ENCODE peak calls at places on chromosomes 2 and 18, in eight cellular contexts. F, G, E, U, Y, S, L and W are unnamed samples.

GRCh38 chr2:127674241-127675209 is 805 bp downstream of the LIMS2 start:
- DNase-seq in F (no peak), G (no peak), E (no peak), U (no peak), Y (no peak), S (no peak), L (peak), W (peak)

GRCh38 chr2:33552758-33553461 is 46.2 kb downstream of the FAM98A start:
- DNase-seq in F (peak), G (peak), E (no peak), U (no peak), Y (peak), S (no peak), L (no peak), W (no peak)

GRCh38 chr2:65576861-65577601 is 144.6 kb upstream of the SPRED2 start:
- DNase-seq in F (peak), G (peak), E (peak), U (no peak), Y (no peak), S (no peak), L (peak), W (no peak)

GRCh38 chr2:240522406-240522805 is 35.4 kb downstream of the ANKMY1 start:
- DNase-seq in F (no peak), G (no peak), E (no peak), U (no peak), Y (no peak), S (no peak), L (no peak), W (no peak)

GRCh38 chr18:2625217-2625616 is 30.3 kb upstream of the SMCHD1 start:
- DNase-seq in F (no peak), G (no peak), E (no peak), U (no peak), Y (no peak), S (no peak), L (no peak), W (no peak)

GRCh38 chr18:45197526-45197970 is 417.7 kb upstream of the SLC14A2 start:
- DNase-seq in F (peak), G (peak), E (peak), U (no peak), Y (no peak), S (no peak), L (peak), W (no peak)

GRCh38 chr2:69939722-69940121 is 21.7 kb downstream of the ASPRV1 start:
- DNase-seq in F (no peak), G (no peak), E (no peak), U (no peak), Y (no peak), S (no peak), L (peak), W (no peak)

GRCh38 chr2:237280235-237280634 is 133.7 kb downstream of the COL6A3 start:
- DNase-seq in F (no peak), G (peak), E (peak), U (no peak), Y (no peak), S (no peak), L (no peak), W (no peak)

GRCh38 chr2:237701033-237701858 is 73.9 kb downstream of the LRRFIP1 start:
- DNase-seq in F (no peak), G (no peak), E (no peak), U (no peak), Y (no peak), S (no peak), L (peak), W (no peak)

GRCh38 chr2:23026671-23027070 is 358.3 kb upstream of the KLHL29 start:
- DNase-seq in F (no peak), G (no peak), E (no peak), U (no peak), Y (no peak), S (no peak), L (no peak), W (no peak)

GRCh38 chr2:170310876-170311502 is 133.0 kb downstream of the MYO3B start:
- DNase-seq in F (no peak), G (no peak), E (no peak), U (no peak), Y (no peak), S (no peak), L (no peak), W (no peak)

GRCh38 chr2:239198221-239198620 is 202.6 kb downstream of the HDAC4 start:
- DNase-seq in F (no peak), G (no peak), E (no peak), U (no peak), Y (no peak), S (peak), L (no peak), W (no peak)

GRCh38 chr18:8703181-8703638 is 2.1 kb upstream of the MTCL1 start:
- DNase-seq in F (no peak), G (no peak), E (no peak), U (no peak), Y (no peak), S (no peak), L (peak), W (no peak)

GRCh38 chr2:241017228-241017940 is 19.0 kb downstream of the SNED1 start:
- DNase-seq in F (no peak), G (no peak), E (no peak), U (no peak), Y (no peak), S (no peak), L (no peak), W (peak)

GRCh38 chr2:197198890-197199289 is 111.7 kb downstream of the ANKRD44 start:
- DNase-seq in F (no peak), G (no peak), E (no peak), U (no peak), Y (peak), S (peak), L (no peak), W (peak)

GRCh38 chr2:224563537-224563936 is 21.6 kb downstream of the CUL3 start:
- DNase-seq in F (no peak), G (no peak), E (no peak), U (no peak), Y (no peak), S (no peak), L (no peak), W (no peak)

GRCh38 chr2:50648031-50648430 is 383.9 kb downstream of the NRXN1 start:
- DNase-seq in F (no peak), G (peak), E (no peak), U (no peak), Y (no peak), S (no peak), L (no peak), W (no peak)

GRCh38 chr2:239465017-239466001 is 64.5 kb upstream of the HDAC4 start:
- DNase-seq in F (peak), G (peak), E (no peak), U (peak), Y (peak), S (peak), L (no peak), W (peak)

GRCh38 chr2:7010376-7010775 is 93.2 kb downstream of the RNF144A start:
- DNase-seq in F (no peak), G (peak), E (no peak), U (no peak), Y (no peak), S (no peak), L (no peak), W (peak)

GRCh38 chr2:135963841-135964240 is 21.6 kb downstream of the DARS1 start:
- DNase-seq in F (no peak), G (peak), E (no peak), U (no peak), Y (no peak), S (no peak), L (no peak), W (no peak)

GRCh38 chr2:231159306-231159705 is 34.5 kb upstream of the HTR2B start:
- DNase-seq in F (no peak), G (no peak), E (no peak), U (no peak), Y (no peak), S (no peak), L (no peak), W (no peak)
- H3K27ac ChIP-seq in F (peak), G (peak), E (peak), U (no peak), Y (no peak), S (no peak), L (peak), W (peak)

GRCh38 chr2:152542344-152542994 is 174.8 kb downstream of the PRPF40A start:
- DNase-seq in F (no peak), G (peak), E (no peak), U (no peak), Y (no peak), S (no peak), L (no peak), W (no peak)

GRCh38 chr2:152543717-152544116 is 173.5 kb downstream of the PRPF40A start:
- DNase-seq in F (no peak), G (no peak), E (no peak), U (no peak), Y (no peak), S (no peak), L (no peak), W (no peak)

GRCh38 chr2:152546230-152546837 is 170.9 kb downstream of the PRPF40A start:
- DNase-seq in F (no peak), G (peak), E (no peak), U (no peak), Y (no peak), S (peak), L (no peak), W (no peak)

GRCh38 chr2:152542995-152543481 is 174.2 kb downstream of the PRPF40A start:
- DNase-seq in F (peak), G (peak), E (peak), U (no peak), Y (no peak), S (no peak), L (peak), W (no peak)

DNA sequence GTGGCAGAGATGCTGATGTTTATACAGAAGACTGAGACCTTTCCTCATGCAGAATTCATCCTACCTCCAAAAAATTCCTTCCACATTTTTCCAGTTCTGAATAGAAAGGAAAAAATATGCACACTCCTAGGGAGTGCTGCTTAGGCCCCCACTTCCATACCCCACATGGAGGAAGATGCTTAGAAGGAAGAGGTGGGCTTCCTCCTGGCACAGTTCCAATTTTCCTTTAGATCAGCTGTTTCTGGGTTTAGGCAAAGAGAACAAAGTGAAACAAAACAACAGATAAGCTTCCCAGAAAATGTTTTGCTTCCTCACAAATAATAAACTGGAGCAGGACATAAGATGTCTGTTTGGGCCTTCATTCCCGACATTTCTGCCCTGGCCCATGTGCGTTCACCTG is 172.6 kb downstream of the PRPF40A start:
- DNase-seq in F (no peak), G (no peak), E (no peak), U (no peak), Y (no peak), S (no peak), L (no peak), W (no peak)
- H3K27ac ChIP-seq in F (no peak), G (no peak), E (no peak), U (peak), Y (no peak), S (no peak), L (no peak), W (no peak)

GRCh38 chr18:60891936-60892335 is 441.3 kb upstream of the CDH20 start:
- DNase-seq in F (no peak), G (no peak), E (no peak), U (no peak), Y (no peak), S (no peak), L (no peak), W (no peak)

GRCh38 chr18:60892441-60892840 is 440.8 kb upstream of the CDH20 start:
- DNase-seq in F (no peak), G (peak), E (no peak), U (no peak), Y (no peak), S (no peak), L (no peak), W (no peak)

GRCh38 chr18:60894254-60894945 is 438.8 kb upstream of the CDH20 start:
- DNase-seq in F (no peak), G (peak), E (no peak), U (no peak), Y (no peak), S (no peak), L (no peak), W (no peak)

GRCh38 chr18:60893331-60894114 is 439.7 kb upstream of the CDH20 start:
- DNase-seq in F (no peak), G (peak), E (no peak), U (no peak), Y (no peak), S (no peak), L (no peak), W (no peak)

DNA sequence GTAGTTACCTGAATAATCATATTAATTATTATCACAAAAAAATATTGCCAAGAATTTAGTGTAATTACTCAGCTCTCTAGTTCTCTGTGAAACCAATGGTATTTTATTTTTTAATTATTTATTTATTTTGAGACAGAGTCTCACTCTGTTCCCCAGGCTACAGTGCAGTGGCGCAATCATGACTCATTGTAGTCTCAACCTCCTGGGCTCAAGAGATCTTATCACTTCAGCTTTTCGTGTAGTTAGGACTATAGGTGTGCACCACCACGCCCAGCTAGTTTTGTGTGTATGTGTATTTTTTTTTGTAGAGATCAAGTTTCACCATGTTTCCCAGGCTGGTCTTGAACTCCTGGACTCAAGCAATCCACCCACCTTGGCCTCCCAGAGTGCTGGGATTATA is 440.4 kb upstream of the CDH20 start:
- DNase-seq in F (peak), G (peak), E (no peak), U (no peak), Y (peak), S (no peak), L (no peak), W (no peak)
- H3K27ac ChIP-seq in F (no peak), G (no peak), E (no peak), U (no peak), Y (no peak), S (no peak), L (no peak), W (no peak)

GRCh38 chr18:61889541-61889940 is 3.3 kb downstream of the RNF152 start:
- DNase-seq in F (no peak), G (no peak), E (no peak), U (no peak), Y (no peak), S (no peak), L (no peak), W (no peak)

GRCh38 chr18:61892683-61893303 is at the start of gene RNF152:
- DNase-seq in F (no peak), G (peak), E (no peak), U (no peak), Y (no peak), S (peak), L (peak), W (peak)

GRCh38 chr18:61891874-61892273 is 933 bp downstream of the RNF152 start:
- DNase-seq in F (no peak), G (no peak), E (no peak), U (no peak), Y (no peak), S (no peak), L (no peak), W (no peak)

GRCh38 chr18:61890344-61890743 is 2.5 kb downstream of the RNF152 start:
- DNase-seq in F (no peak), G (no peak), E (no peak), U (no peak), Y (no peak), S (no peak), L (no peak), W (no peak)

DNA sequence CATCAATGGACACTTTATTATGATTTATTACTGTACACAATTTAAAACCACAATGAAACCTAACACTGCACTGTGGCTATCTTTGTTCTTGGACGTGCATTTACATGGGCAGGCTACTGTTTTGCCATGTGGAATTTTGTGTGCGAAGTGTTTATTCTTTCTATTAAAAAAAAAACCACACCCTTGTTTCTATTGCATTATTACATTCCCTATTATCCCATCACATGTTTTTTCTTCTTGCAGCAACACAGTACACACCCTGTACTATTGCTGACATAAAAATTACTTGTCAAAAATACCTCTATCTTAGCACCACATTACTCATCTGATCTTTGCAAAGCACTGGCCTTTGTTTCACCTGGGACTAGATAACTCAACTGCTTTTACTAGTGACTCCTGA is 1.5 kb downstream of the RNF152 start:
- DNase-seq in F (no peak), G (no peak), E (no peak), U (no peak), Y (no peak), S (no peak), L (no peak), W (no peak)
- H3K27ac ChIP-seq in F (no peak), G (no peak), E (no peak), U (no peak), Y (no peak), S (no peak), L (no peak), W (peak)

GRCh38 chr2:231351648-231352047 is 43.9 kb upstream of the B3GNT7 start:
- DNase-seq in F (no peak), G (no peak), E (no peak), U (no peak), Y (no peak), S (peak), L (no peak), W (no peak)

GRCh38 chr2:231344851-231345250 is 50.7 kb upstream of the B3GNT7 start:
- DNase-seq in F (no peak), G (no peak), E (no peak), U (no peak), Y (no peak), S (no peak), L (no peak), W (no peak)

GRCh38 chr2:231348703-231349373 is 46.7 kb upstream of the B3GNT7 start:
- DNase-seq in F (no peak), G (no peak), E (peak), U (no peak), Y (no peak), S (no peak), L (no peak), W (peak)

GRCh38 chr2:231347081-231347480 is 48.4 kb upstream of the B3GNT7 start:
- DNase-seq in F (no peak), G (no peak), E (no peak), U (no peak), Y (no peak), S (peak), L (no peak), W (no peak)

DNA sequence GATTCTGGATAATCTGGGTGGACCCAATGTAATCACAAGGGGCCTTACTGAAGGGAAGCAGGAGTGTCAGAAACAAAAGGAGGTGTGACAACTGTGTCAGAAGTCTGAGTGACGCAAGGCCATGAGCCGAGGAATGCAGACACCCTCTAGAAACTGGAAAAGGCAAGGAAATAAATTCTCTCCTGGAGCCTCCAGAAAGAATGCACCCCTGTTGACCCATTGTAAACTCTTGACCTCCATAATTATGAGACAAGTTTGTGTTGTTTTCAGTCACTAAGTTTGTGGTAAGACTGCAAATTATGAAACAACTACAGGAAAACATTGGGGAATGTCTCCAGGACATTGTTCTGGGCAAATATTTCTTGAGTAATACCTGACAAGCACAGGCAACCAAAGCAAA is 47.3 kb upstream of the B3GNT7 start:
- DNase-seq in F (peak), G (no peak), E (no peak), U (no peak), Y (no peak), S (no peak), L (no peak), W (no peak)
- H3K27ac ChIP-seq in F (no peak), G (no peak), E (no peak), U (no peak), Y (no peak), S (no peak), L (no peak), W (no peak)